ENCODE peak calls at places on chromosomes 6 and 20, in ten cellular contexts. X is cardiac muscle cell; W is SK-N-DZ; H is pulmonary artery endothelial cell; D is A549; O is GM04504; J is RPMI7951; L is stimulated activated CD8-positive, alpha-beta memory T cell treated with anti-CD3 and anti-CD28 coated beads, Interleukin-15, amount 100 ng/mL, for 4 hours; Q is frontal cortex; M is NCI-H2081. U is an unnamed sample.

GRCh38 chr6:26097268-26097875 is 10.1 kb downstream of the HFE start:
- DNase-seq in L (peak; percentile 25), O (no peak), Q (no peak), D (peak; percentile 65), W (peak; percentile 62), X (peak; percentile 78), M (peak; percentile 74), H (peak; percentile 20), J (peak; percentile 65), U (no peak)

GRCh38 chr20:10848810-10849370 is 175.1 kb upstream of the JAG1 start:
- DNase-seq in L (no peak), D (peak; percentile 92), J (peak; percentile 98), Q (no peak), M (no peak), X (peak; percentile 92), W (no peak), H (peak; percentile 39), O (peak; percentile 61), U (no peak)

GRCh38 chr6:32529697-32530429 is at the start of gene HLA-DRB5:
- DNase-seq in J (no peak), H (no peak), L (no peak), D (no peak), M (no peak), W (no peak), X (peak; percentile 0), Q (no peak), O (no peak), U (no peak)

GRCh38 chr6:35895560-35895959 is 25.3 kb downstream of the SRPK1 start:
- DNase-seq in L (no peak), W (peak; percentile 11), H (no peak), J (no peak), D (no peak), O (no peak), Q (no peak), X (no peak), M (no peak), U (no peak)

GRCh38 chr6:5866547-5867051 is 140.1 kb downstream of the NRN1 start:
- DNase-seq in J (peak; percentile 65), M (peak; percentile 25), W (no peak), L (no peak), Q (no peak), H (no peak), O (peak; percentile 42), D (peak; percentile 22), X (peak; percentile 5), U (no peak)

GRCh38 chr6:116111552-116112528 is 11.2 kb downstream of the NT5DC1 start:
- DNase-seq in M (peak; percentile 4), J (peak; percentile 36), X (peak; percentile 65), Q (no peak), W (peak; percentile 30), D (peak; percentile 49), O (no peak), L (no peak), H (peak; percentile 11), U (no peak)

GRCh38 chr20:46289416-46289815 is 18.9 kb downstream of the CDH22 start:
- DNase-seq in L (no peak), H (no peak), Q (no peak), W (no peak), M (no peak), J (no peak), D (no peak), O (no peak), X (no peak), U (no peak)

GRCh38 chr20:60104980-60105379 is 146.8 kb downstream of the CDH26 start:
- DNase-seq in X (no peak), Q (no peak), M (no peak), W (no peak), O (no peak), D (no peak), L (no peak), H (no peak), J (no peak), U (no peak)

GRCh38 chr6:12557760-12558159 is 158.8 kb upstream of the PHACTR1 start:
- DNase-seq in O (no peak), X (no peak), J (peak; percentile 15), H (no peak), W (no peak), Q (no peak), D (no peak), L (no peak), M (no peak), U (no peak)

GRCh38 chr20:330233-331149 is 5.1 kb downstream of the SOX12 start:
- DNase-seq in L (no peak), D (peak; percentile 79), H (no peak), J (peak; percentile 78), Q (peak; percentile 54), O (no peak), M (peak; percentile 28), X (peak; percentile 78), W (peak; percentile 82), U (no peak)

GRCh38 chr6:41325446-41326066 is 9.9 kb upstream of the NCR2 start:
- DNase-seq in J (no peak), X (no peak), L (no peak), D (no peak), Q (no peak), O (no peak), W (no peak), H (no peak), M (no peak), U (no peak)

GRCh38 chr6:34969662-34970265 is 80.7 kb downstream of the ANKS1A start:
- DNase-seq in D (no peak), J (peak; percentile 22), X (no peak), M (no peak), Q (no peak), L (no peak), O (no peak), W (no peak), H (no peak), U (no peak)

GRCh38 chr20:53258741-53259140 is 286.6 kb downstream of the TSHZ2 start:
- DNase-seq in Q (no peak), W (no peak), O (no peak), X (no peak), J (no peak), L (no peak), D (no peak), H (no peak), M (no peak), U (no peak)